ENCODE peak calls at places on chromosomes 4 and X, in nine cellular contexts. M, I, F, D, A, Y, P, X and S are unnamed samples.
A peak's percentile ranks its signal among the peaks of the same experiment; 100 is the strongest.

GRCh38 chr4:26141916-26142638 is 178.7 kb upstream of the RBPJ start:
- DNase-seq in M (no peak), I (no peak), F (no peak), D (peak; percentile 65), A (peak; percentile 94), Y (peak; percentile 22), P (peak; percentile 74), X (peak; percentile 96), S (peak; percentile 28)

GRCh38 chrX:1481636-1482529 is 29.2 kb upstream of the ASMTL start:
- DNase-seq in M (no peak), I (peak; percentile 70), F (peak; percentile 72), D (peak; percentile 77), A (peak; percentile 80), Y (peak; percentile 89), P (peak; percentile 82), X (peak; percentile 65), S (peak; percentile 55)

GRCh38 chr4:6621556-6621927 is 18.9 kb upstream of the MRFAP1 start:
- DNase-seq in M (no peak), I (no peak), F (no peak), D (no peak), A (no peak), Y (no peak), P (no peak), X (no peak), S (no peak)

GRCh38 chr4:37243061-37243460 is 1.5 kb upstream of the NWD2 start:
- DNase-seq in M (no peak), I (no peak), F (no peak), D (no peak), A (no peak), Y (no peak), P (no peak), X (no peak), S (no peak)

GRCh38 chr4:101187837-101188236 is 159.5 kb downstream of the PPP3CA start:
- DNase-seq in M (no peak), I (no peak), F (no peak), D (no peak), A (peak; percentile 9), Y (no peak), P (no peak), X (no peak), S (no peak)

GRCh38 chrX:110941906-110942305 is 146.3 kb upstream of the CHRDL1 start:
- DNase-seq in M (no peak), I (no peak), F (no peak), D (no peak), A (no peak), Y (no peak), P (no peak), X (no peak), S (no peak)

GRCh38 chr4:71773004-71773403 is 10.9 kb downstream of the GC start:
- DNase-seq in M (no peak), I (no peak), F (no peak), D (no peak), A (no peak), Y (no peak), P (no peak), X (no peak), S (no peak)

GRCh38 chr4:113057891-113058290 is 8.4 kb downstream of the ANK2 start:
- DNase-seq in M (no peak), I (no peak), F (peak; percentile 74), D (no peak), A (peak; percentile 74), Y (no peak), P (no peak), X (no peak), S (no peak)

GRCh38 chr4:113579360-113579759 is 182.2 kb downstream of the CAMK2D start:
- DNase-seq in M (no peak), I (no peak), F (no peak), D (no peak), A (no peak), Y (no peak), P (no peak), X (no peak), S (no peak)

GRCh38 chr4:53055274-53055673 is 193.2 kb downstream of the RASL11B start:
- DNase-seq in M (no peak), I (no peak), F (peak; percentile 33), D (no peak), A (peak; percentile 83), Y (no peak), P (peak; percentile 36), X (no peak), S (no peak)

GRCh38 chr4:636628-636950 is 11.2 kb downstream of the PDE6B start:
- DNase-seq in M (no peak), I (peak; percentile 7), F (no peak), D (no peak), A (no peak), Y (no peak), P (no peak), X (no peak), S (no peak)